ENCODE peak calls at places on chromosomes 3 and 15, in five cellular contexts. One of them, this sample, is unnamed.
A peak's percentile ranks its signal among the peaks of the same experiment; 100 is the strongest.

GRCh38 chr3:196422976-196423781 is 9.0 kb downstream of the UBXN7 start:
- DNase-seq in PC-9: no peak
- DNase-seq in uterus: peak; percentile 22
- DNase-seq in brain microvascular endothelial cell: no peak
- DNase-seq in lower lobe of right lung: peak; percentile 53
- DNase-seq in this sample: peak; percentile 77

GRCh38 chr3:119990888-119991287 is 103.4 kb downstream of the GSK3B start:
- DNase-seq in uterus: no peak
- DNase-seq in lower lobe of right lung: no peak
- DNase-seq in brain microvascular endothelial cell: no peak
- DNase-seq in PC-9: no peak
- DNase-seq in this sample: no peak

GRCh38 chr3:141877911-141878310 is 1.5 kb downstream of the ATP1B3 start:
- DNase-seq in brain microvascular endothelial cell: no peak
- DNase-seq in uterus: no peak
- DNase-seq in lower lobe of right lung: no peak
- DNase-seq in PC-9: peak; percentile 43
- DNase-seq in this sample: no peak

GRCh38 chr15:62067448-62068044 is 769 bp downstream of the C2CD4A start:
- DNase-seq in lower lobe of right lung: peak; percentile 52
- DNase-seq in brain microvascular endothelial cell: no peak
- DNase-seq in uterus: peak; percentile 19
- DNase-seq in PC-9: no peak
- DNase-seq in this sample: peak; percentile 80

GRCh38 chr3:94431831-94432230 is 369.0 kb downstream of the NSUN3 start:
- DNase-seq in uterus: no peak
- DNase-seq in PC-9: no peak
- DNase-seq in lower lobe of right lung: no peak
- DNase-seq in brain microvascular endothelial cell: no peak
- DNase-seq in this sample: no peak

GRCh38 chr3:147405552-147406254 is 640 bp downstream of the ZIC4 start:
- DNase-seq in uterus: no peak
- DNase-seq in PC-9: no peak
- DNase-seq in lower lobe of right lung: no peak
- DNase-seq in brain microvascular endothelial cell: no peak
- DNase-seq in this sample: no peak

GRCh38 chr15:48324949-48325348 is 6.3 kb upstream of the DUT start:
- DNase-seq in lower lobe of right lung: no peak
- DNase-seq in PC-9: no peak
- DNase-seq in brain microvascular endothelial cell: no peak
- DNase-seq in uterus: no peak
- DNase-seq in this sample: no peak

GRCh38 chr3:53803816-53804545 is 42.2 kb downstream of the CHDH start:
- DNase-seq in lower lobe of right lung: no peak
- DNase-seq in brain microvascular endothelial cell: no peak
- DNase-seq in PC-9: no peak
- DNase-seq in uterus: no peak
- DNase-seq in this sample: no peak

GRCh38 chr3:73605861-73606260 is 18.9 kb downstream of the PDZRN3 start:
- DNase-seq in brain microvascular endothelial cell: no peak
- DNase-seq in PC-9: no peak
- DNase-seq in lower lobe of right lung: no peak
- DNase-seq in uterus: no peak
- DNase-seq in this sample: no peak
- H3K36me3 ChIP-seq in brain microvascular endothelial cell: no peaks in the 10 kb centered on the region
- H3K36me3 ChIP-seq in PC-9: no peaks in the 10 kb centered on the region
- H3K36me3 ChIP-seq in lower lobe of right lung: no peaks in the 10 kb centered on the region
- H3K36me3 ChIP-seq in uterus: no peaks in the 10 kb centered on the region
- H3K36me3 ChIP-seq in this sample: no peaks in the 10 kb centered on the region

GRCh38 chr15:89364341-89364740 is 29.7 kb upstream of the POLG start:
- DNase-seq in uterus: no peak
- DNase-seq in brain microvascular endothelial cell: no peak
- DNase-seq in lower lobe of right lung: peak; percentile 61
- DNase-seq in PC-9: no peak
- DNase-seq in this sample: peak; percentile 57

GRCh38 chr15:89362203-89363101 is 27.8 kb upstream of the POLG start:
- DNase-seq in PC-9: no peak
- DNase-seq in brain microvascular endothelial cell: no peak
- DNase-seq in uterus: no peak
- DNase-seq in lower lobe of right lung: no peak
- DNase-seq in this sample: no peak

GRCh38 chr15:89363133-89363532 is 28.5 kb upstream of the POLG start:
- DNase-seq in lower lobe of right lung: no peak
- DNase-seq in PC-9: no peak
- DNase-seq in brain microvascular endothelial cell: no peak
- DNase-seq in uterus: no peak
- DNase-seq in this sample: no peak

GRCh38 chr15:89364741-89365450 is 30.3 kb upstream of the POLG start:
- DNase-seq in uterus: no peak
- DNase-seq in brain microvascular endothelial cell: no peak
- DNase-seq in PC-9: no peak
- DNase-seq in lower lobe of right lung: no peak
- DNase-seq in this sample: no peak

DNA sequence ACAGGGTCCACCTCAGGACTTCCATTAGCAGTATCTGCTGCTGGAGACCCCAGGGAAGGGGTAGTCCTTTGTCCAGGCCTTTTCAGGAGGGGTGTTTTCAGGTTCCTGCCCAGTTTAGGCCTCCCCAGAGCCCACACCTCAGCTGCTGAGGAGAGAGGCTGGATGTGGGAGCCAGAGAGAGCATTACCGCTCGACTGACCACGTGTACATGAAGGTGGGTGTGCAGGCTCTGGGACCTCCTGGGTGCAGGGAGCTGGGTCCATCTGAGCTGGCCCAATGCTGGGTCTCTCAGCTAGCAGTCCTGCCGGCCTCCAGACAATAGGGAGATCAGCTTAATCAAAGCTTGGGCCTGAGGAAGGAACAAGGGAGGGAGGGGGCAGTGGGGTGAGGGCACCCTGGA is 29.1 kb upstream of the POLG start:
- DNase-seq in uterus: no peak
- DNase-seq in brain microvascular endothelial cell: no peak
- DNase-seq in lower lobe of right lung: no peak
- DNase-seq in PC-9: no peak
- DNase-seq in this sample: no peak
- H3K4me3 ChIP-seq in uterus: no peak overlapping the region
- H3K4me3 ChIP-seq in brain microvascular endothelial cell: no peak overlapping the region
- H3K4me3 ChIP-seq in lower lobe of right lung: no peak overlapping the region
- H3K4me3 ChIP-seq in PC-9: no peak overlapping the region
- H3K4me3 ChIP-seq in this sample: no peak overlapping the region

GRCh38 chr3:17430574-17430973 is 311.9 kb downstream of the TBC1D5 start:
- DNase-seq in lower lobe of right lung: no peak
- DNase-seq in uterus: no peak
- DNase-seq in PC-9: no peak
- DNase-seq in brain microvascular endothelial cell: no peak
- DNase-seq in this sample: no peak

GRCh38 chr3:17432237-17432636 is 310.2 kb downstream of the TBC1D5 start:
- DNase-seq in lower lobe of right lung: no peak
- DNase-seq in brain microvascular endothelial cell: no peak
- DNase-seq in uterus: no peak
- DNase-seq in PC-9: no peak
- DNase-seq in this sample: no peak

GRCh38 chr3:17431477-17432045 is 310.9 kb downstream of the TBC1D5 start:
- DNase-seq in lower lobe of right lung: no peak
- DNase-seq in uterus: no peak
- DNase-seq in PC-9: no peak
- DNase-seq in brain microvascular endothelial cell: no peak
- DNase-seq in this sample: no peak

GRCh38 chr3:17433866-17434265 is 308.6 kb downstream of the TBC1D5 start:
- DNase-seq in uterus: no peak
- DNase-seq in brain microvascular endothelial cell: no peak
- DNase-seq in PC-9: no peak
- DNase-seq in lower lobe of right lung: no peak
- DNase-seq in this sample: no peak

DNA sequence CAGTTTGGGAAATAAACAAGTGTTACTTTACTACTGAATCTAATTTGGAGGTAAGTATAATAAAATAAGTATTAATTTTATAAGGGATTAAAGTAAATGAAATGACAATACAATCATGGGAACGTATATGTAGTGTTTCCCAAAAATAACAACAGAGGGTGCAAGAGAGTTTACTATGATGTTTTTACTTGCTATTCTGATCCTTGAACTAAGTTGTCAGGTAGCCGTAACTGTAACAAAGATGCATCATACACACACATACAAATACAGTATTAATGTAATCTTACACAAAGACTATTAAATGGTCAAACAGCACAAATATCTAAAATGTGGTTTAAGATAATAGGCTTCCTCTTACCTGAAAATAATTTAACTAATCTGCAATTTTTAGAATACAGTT is 311.4 kb downstream of the TBC1D5 start:
- DNase-seq in PC-9: no peak
- DNase-seq in lower lobe of right lung: no peak
- DNase-seq in brain microvascular endothelial cell: no peak
- DNase-seq in uterus: no peak
- DNase-seq in this sample: no peak
- TF ChIP-seq CTCF in PC-9: peak; percentile 70
- TF ChIP-seq CTCF in lower lobe of right lung: peak; percentile 39
- TF ChIP-seq CTCF in brain microvascular endothelial cell: peak; percentile 26
- TF ChIP-seq CTCF in uterus: peak; percentile 15
- TF ChIP-seq CTCF in this sample: peak; percentile 37

GRCh38 chr3:98518816-98519215 is 3.9 kb downstream of the CLDND1 start:
- DNase-seq in lower lobe of right lung: no peak
- DNase-seq in uterus: no peak
- DNase-seq in brain microvascular endothelial cell: no peak
- DNase-seq in PC-9: no peak
- DNase-seq in this sample: no peak
- H3K36me3 ChIP-seq in lower lobe of right lung: peaks cover 52% of the 10 kb centered on the region
- H3K36me3 ChIP-seq in uterus: no peaks in the 10 kb centered on the region
- H3K36me3 ChIP-seq in brain microvascular endothelial cell: peaks cover 20% of the 10 kb centered on the region
- H3K36me3 ChIP-seq in PC-9: peaks cover 64% of the 10 kb centered on the region
- H3K36me3 ChIP-seq in this sample: no peaks in the 10 kb centered on the region

DNA sequence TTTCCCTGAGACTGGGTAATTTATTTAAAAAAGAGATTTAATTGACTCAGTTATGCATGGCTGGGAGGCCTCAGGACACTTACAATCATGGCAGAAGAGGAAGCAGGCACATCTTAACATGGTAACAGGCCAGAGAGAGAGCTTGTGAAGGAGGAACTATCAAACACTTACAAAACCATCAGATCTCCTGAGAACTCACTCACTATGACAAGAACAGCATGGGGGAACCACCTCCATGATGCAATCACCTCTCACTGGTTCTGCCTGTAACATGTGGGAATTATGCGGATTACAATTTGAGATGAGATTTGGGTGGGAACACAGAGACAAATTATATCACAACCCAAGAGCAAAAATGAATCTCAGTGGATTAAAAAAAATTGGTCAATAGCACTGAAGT is 416.0 kb upstream of the TMCO5A start:
- DNase-seq in PC-9: no peak
- DNase-seq in uterus: no peak
- DNase-seq in brain microvascular endothelial cell: no peak
- DNase-seq in lower lobe of right lung: no peak
- DNase-seq in this sample: no peak
- H3K4me3 ChIP-seq in PC-9: no peak overlapping the region
- H3K4me3 ChIP-seq in uterus: no peak overlapping the region
- H3K4me3 ChIP-seq in brain microvascular endothelial cell: no peak overlapping the region
- H3K4me3 ChIP-seq in lower lobe of right lung: no peak overlapping the region
- H3K4me3 ChIP-seq in this sample: no peak overlapping the region

GRCh38 chr3:45979378-45979777 is 16.2 kb downstream of the FYCO1 start:
- DNase-seq in brain microvascular endothelial cell: no peak
- DNase-seq in lower lobe of right lung: no peak
- DNase-seq in uterus: no peak
- DNase-seq in PC-9: no peak
- DNase-seq in this sample: no peak
- TF ChIP-seq CTCF in brain microvascular endothelial cell: no peak
- TF ChIP-seq CTCF in lower lobe of right lung: no peak
- TF ChIP-seq CTCF in uterus: no peak
- TF ChIP-seq CTCF in PC-9: no peak
- TF ChIP-seq CTCF in this sample: no peak

This sample was measured in left lung.